ENCODE peak calls at places on chromosomes 16 and 17, in five cellular contexts. T is H1, Q is H9, W is neuronal stem cell, B is IMR-90. A is an unnamed sample.

GRCh38 chr16:84503751-84504395 is 586 bp downstream of the MEAK7 start:
- DNase-seq in Q (no peak), W (no peak), T (no peak), B (peak), A (no peak)

GRCh38 chr16:79826732-79827514 is 226.4 kb upstream of the MAF start:
- DNase-seq in T (no peak), Q (no peak), B (no peak), W (no peak), A (no peak)

GRCh38 chr16:12721841-12722467 is 81.7 kb downstream of the CPPED1 start:
- DNase-seq in Q (no peak), W (no peak), B (no peak), T (no peak), A (no peak)

GRCh38 chr17:80219777-80220708 is at the start of the genes SGSH and SLC26A11:
- DNase-seq in T (peak), W (peak), B (peak), Q (peak), A (peak)

GRCh38 chr17:1029196-1029911 is 32.4 kb downstream of the TIMM22 start:
- DNase-seq in T (no peak), B (peak), W (no peak), Q (no peak), A (no peak)

GRCh38 chr17:67452681-67453554 is 75.8 kb downstream of the PITPNC1 start:
- DNase-seq in B (no peak), W (no peak), Q (no peak), T (no peak), A (no peak)

GRCh38 chr16:48321307-48322036 is 63.7 kb downstream of the SIAH1 start:
- DNase-seq in W (no peak), T (no peak), B (peak), Q (no peak), A (no peak)

GRCh38 chr17:19372866-19373505 is 5.3 kb upstream of the MAPK7 start:
- DNase-seq in Q (peak), B (no peak), W (no peak), T (no peak), A (no peak)

GRCh38 chr17:10336393-10336792 is 36.4 kb downstream of the MYH13 start:
- DNase-seq in W (no peak), Q (peak), B (no peak), T (peak), A (no peak)

GRCh38 chr16:85164838-85165516 is 52.7 kb upstream of the CIBAR2 start:
- DNase-seq in T (no peak), W (no peak), Q (no peak), B (no peak), A (no peak)

GRCh38 chr17:44115585-44116415 is 7.6 kb downstream of the HDAC5 start:
- DNase-seq in Q (no peak), B (peak), W (no peak), T (peak), A (no peak)

GRCh38 chr17:80423536-80424225 is 8.7 kb downstream of the ENDOV start:
- DNase-seq in W (no peak), Q (no peak), T (peak), B (no peak), A (no peak)

GRCh38 chr16:11396241-11397048 is 51.2 kb downstream of the RMI2 start:
- DNase-seq in Q (peak), T (peak), B (peak), W (peak), A (peak)

GRCh38 chr16:74296465-74297295 is at the start of gene PSMD7:
- DNase-seq in T (peak), W (peak), Q (peak), B (peak), A (peak)
- H3K14ac ChIP-seq in T (no peak), W (no peak), Q (peak), B (peak), A (peak)

DNA sequence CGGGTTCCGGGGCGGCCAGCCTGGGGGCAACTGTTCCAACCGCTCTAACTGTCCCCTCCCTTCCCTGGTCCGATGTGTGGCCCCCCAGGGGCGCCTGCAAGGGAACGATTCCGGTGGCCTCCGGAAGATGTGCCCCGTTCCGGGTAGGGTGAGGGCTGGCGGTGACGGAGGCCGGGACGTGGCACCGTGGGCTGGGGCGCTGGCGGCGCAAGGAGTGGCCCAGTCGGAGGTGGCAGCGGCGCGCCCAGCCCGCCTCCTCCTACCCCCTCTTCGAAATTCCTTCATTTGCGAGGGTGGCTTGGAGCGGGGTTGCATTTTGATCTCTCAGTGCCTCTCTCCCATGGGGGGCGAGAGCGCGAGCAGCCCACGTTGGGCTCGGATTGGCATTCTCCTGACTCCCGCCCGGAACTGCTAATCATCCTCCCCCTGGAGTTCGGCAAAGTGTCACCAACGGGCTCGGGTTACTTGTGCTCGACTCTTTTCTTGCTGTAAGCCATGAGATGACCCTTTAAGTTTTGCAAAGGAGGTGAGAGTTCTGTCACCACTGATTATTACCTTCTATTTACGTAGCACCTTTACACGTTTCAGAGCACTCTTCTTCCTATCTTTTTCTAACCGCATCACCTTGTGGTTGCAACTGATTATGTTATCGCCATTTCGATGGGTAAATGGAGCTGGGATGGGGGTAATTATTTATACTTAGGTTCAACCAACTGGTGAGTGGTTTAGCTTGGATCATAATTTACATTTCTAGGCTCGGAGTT is 667 bp downstream of the NDEL1 start:
- DNase-seq in T (no peak), Q (peak), W (peak), B (peak), A (peak)
- H3K14ac ChIP-seq in T (no peak), Q (peak), W (peak), B (peak), A (peak)

DNA sequence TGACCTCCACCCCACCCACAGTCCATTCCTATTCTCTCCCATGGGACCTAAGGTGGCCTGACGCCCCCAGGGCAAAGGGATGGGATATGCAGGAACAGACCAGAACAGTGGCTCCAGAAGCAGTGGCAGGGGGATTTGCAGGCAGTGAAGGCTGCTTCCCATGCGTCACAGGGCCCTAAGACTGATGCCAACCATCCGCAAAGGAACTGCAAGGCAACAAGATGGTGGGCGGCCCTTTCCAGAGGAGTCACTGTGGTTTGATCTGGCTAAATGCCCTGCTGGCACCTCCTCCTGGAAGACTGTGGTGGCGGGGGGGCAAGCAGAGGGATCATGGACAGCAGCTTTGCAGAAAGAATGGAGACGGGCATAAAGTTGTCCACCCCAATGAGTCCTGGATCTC is 4.4 kb upstream of the SLC39A11 start:
- DNase-seq in Q (no peak), W (no peak), B (no peak), T (no peak), A (no peak)
- H3K14ac ChIP-seq in Q (no peak), W (no peak), B (no peak), T (no peak), A (no peak)

DNA sequence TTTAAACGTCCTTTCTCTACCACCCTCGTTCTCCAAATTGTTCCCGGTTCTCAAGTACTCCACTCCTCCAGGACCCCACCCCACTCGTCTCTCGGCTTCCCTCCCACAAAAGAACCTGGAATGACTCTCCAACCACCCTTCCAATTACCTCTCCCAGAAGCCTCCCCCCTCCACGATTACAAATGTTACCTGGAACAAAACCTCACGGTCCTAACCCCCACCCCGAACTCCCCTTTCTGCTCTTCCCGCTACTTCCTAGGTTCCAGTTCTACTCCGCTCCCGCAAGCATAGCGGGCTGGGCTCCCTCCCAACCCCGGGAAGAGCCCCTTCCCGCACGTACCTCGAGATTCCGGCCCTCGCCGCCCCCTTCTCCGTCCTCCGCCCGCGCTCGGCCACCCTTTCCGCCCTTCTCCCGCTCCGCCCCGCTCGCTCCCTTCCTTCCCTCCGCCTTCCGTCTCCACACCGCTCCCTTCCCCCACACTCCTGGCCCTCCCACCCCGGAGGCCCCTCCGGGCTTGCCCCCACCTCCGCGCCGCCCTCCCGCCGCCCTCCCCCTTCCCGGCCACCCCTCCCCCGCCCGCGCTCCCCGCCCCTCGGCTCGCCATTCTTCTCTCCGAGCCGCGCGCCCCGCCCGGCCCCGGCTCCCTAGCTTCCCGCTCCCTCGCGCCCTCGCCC is 502 bp downstream of the CHTF8 start:
- DNase-seq in Q (peak), W (peak), B (peak), T (peak), A (peak)
- H3K14ac ChIP-seq in Q (peak), W (peak), B (peak), T (no peak), A (peak)

GRCh38 chr16:31718998-31719397 is 154.6 kb upstream of the ZNF267 start:
- DNase-seq in W (no peak), T (no peak), B (no peak), Q (no peak), A (no peak)
- H3K14ac ChIP-seq in W (no peak), T (no peak), B (no peak), Q (no peak), A (no peak)

A was measured in trophoblast cell.